ENCODE peak calls at places on chromosomes 3 and 15, in four cellular contexts. L is DND-41, I is left ventricle myocardium inferior, G is PC-9. E is an unnamed sample.

GRCh38 chr3:10189557-10190374 is 25.0 kb downstream of the IRAK2 start:
- DNase-seq in L (no peak), I (peak), G (peak), E (peak)

GRCh38 chr3:13095408-13095861 is 22.2 kb upstream of the IQSEC1 start:
- DNase-seq in L (no peak), I (no peak), G (no peak), E (no peak)

GRCh38 chr3:159252772-159253384 is 451.0 kb downstream of the MFSD1 start:
- DNase-seq in L (peak), I (no peak), G (no peak), E (peak)

GRCh38 chr3:12984023-12984823 is 89.0 kb downstream of the IQSEC1 start:
- DNase-seq in L (peak), I (peak), G (peak), E (peak)

GRCh38 chr3:29426302-29427226 is 145.7 kb downstream of the RBMS3 start:
- DNase-seq in L (no peak), I (no peak), G (no peak), E (no peak)

GRCh38 chr15:62469874-62470688 is 305.0 kb upstream of the C2CD4B start:
- DNase-seq in L (no peak), I (peak), G (peak), E (no peak)

GRCh38 chr15:89462198-89462912 is 34.0 kb downstream of the RHCG start:
- DNase-seq in L (peak), I (no peak), G (no peak), E (no peak)

GRCh38 chr15:100115066-100115710 is 226.6 kb downstream of the ADAMTS17 start:
- DNase-seq in L (no peak), I (no peak), G (no peak), E (no peak)

GRCh38 chr3:139119331-139120025 is 74.8 kb upstream of the PRR23C start:
- DNase-seq in L (no peak), I (no peak), G (no peak), E (no peak)
- H3K27ac ChIP-seq in L (no peak), I (no peak), G (no peak), E (no peak)

GRCh38 chr3:152060701-152061100 is 187.3 kb downstream of the SUCNR1 start:
- DNase-seq in L (no peak), I (no peak), G (no peak), E (no peak)
- H3K27ac ChIP-seq in L (no peak), I (no peak), G (no peak), E (no peak)

GRCh38 chr3:49313902-49314676 is 25.8 kb downstream of the USP4 start:
- DNase-seq in L (no peak), I (no peak), G (no peak), E (no peak)
- H3K27ac ChIP-seq in L (no peak), I (peak), G (no peak), E (no peak)

GRCh38 chr15:90595760-90596155 is 66.0 kb downstream of the CRTC3 start:
- DNase-seq in L (no peak), I (no peak), G (no peak), E (no peak)
- H3K27ac ChIP-seq in L (no peak), I (peak), G (no peak), E (no peak)

GRCh38 chr15:51982013-51982769 is 10.6 kb upstream of the LEO1 start:
- DNase-seq in L (peak), I (no peak), G (peak), E (peak)
- H3K27ac ChIP-seq in L (peak), I (peak), G (peak), E (peak)

GRCh38 chr3:141085331-141086047 is 34.3 kb downstream of the SPSB4 start:
- DNase-seq in L (no peak), I (peak), G (no peak), E (no peak)
- H3K27ac ChIP-seq in L (no peak), I (no peak), G (no peak), E (no peak)

GRCh38 chr3:53071882-53072431 is 26.1 kb upstream of the SFMBT1 start:
- DNase-seq in L (no peak), I (no peak), G (no peak), E (no peak)
- H3K27ac ChIP-seq in L (peak), I (no peak), G (no peak), E (no peak)